ENCODE peak calls at places on chromosomes 3 and 15, in eight cellular contexts. S is HAP-1, Z is GM23248, K is SJSA1, F is neural progenitor cell, O is esophagus squamous epithelium, P is uterus, W is cardiac muscle cell. L is an unnamed sample.
A peak's percentile ranks its signal among the peaks of the same experiment; 100 is the strongest.

GRCh38 chr3:191282262-191283215 is 46.7 kb upstream of the CCDC50 start:
- DNase-seq in S (no peak), Z (peak; percentile 39), K (no peak), F (no peak), O (no peak), P (no peak), W (no peak), L (no peak)

GRCh38 chr3:17302170-17302569 is 417.4 kb downstream of the PLCL2 start:
- DNase-seq in S (no peak), Z (no peak), K (no peak), F (no peak), O (no peak), P (no peak), W (no peak), L (no peak)

GRCh38 chr3:25441234-25441856 is 13.3 kb downstream of the RARB start:
- DNase-seq in S (no peak), Z (no peak), K (no peak), F (peak; percentile 8), O (no peak), P (no peak), W (no peak), L (no peak)

GRCh38 chr15:68643216-68643830 is 64.5 kb downstream of the CORO2B start:
- DNase-seq in S (no peak), Z (no peak), K (no peak), F (no peak), O (no peak), P (no peak), W (no peak), L (no peak)

GRCh38 chr3:122076414-122077292 is 21.5 kb downstream of the CD86 start:
- DNase-seq in S (no peak), Z (no peak), K (no peak), F (no peak), O (no peak), P (no peak), W (no peak), L (no peak)

GRCh38 chr3:27544372-27544865 is 60.2 kb upstream of the SLC4A7 start:
- DNase-seq in S (peak; percentile 99), Z (peak; percentile 83), K (peak; percentile 30), F (no peak), O (no peak), P (no peak), W (peak; percentile 79), L (no peak)

GRCh38 chr3:114439279-114439678 is 145.5 kb downstream of the TIGIT start:
- DNase-seq in S (no peak), Z (no peak), K (no peak), F (no peak), O (no peak), P (no peak), W (no peak), L (no peak)

GRCh38 chr3:132342183-132342582 is 25.0 kb downstream of the ACP3 start:
- DNase-seq in S (no peak), Z (no peak), K (no peak), F (peak; percentile 31), O (no peak), P (no peak), W (peak; percentile 61), L (no peak)

GRCh38 chr3:35404571-35404970 is 234.8 kb upstream of the ARPP21 start:
- DNase-seq in S (no peak), Z (no peak), K (no peak), F (no peak), O (no peak), P (no peak), W (no peak), L (no peak)

GRCh38 chr15:24763891-24764290 is 88.3 kb downstream of the NPAP1 start:
- DNase-seq in S (no peak), Z (no peak), K (no peak), F (no peak), O (no peak), P (no peak), W (no peak), L (no peak)

GRCh38 chr3:117734431-117734830 is 1024.9 kb downstream of the TUSC7 start:
- DNase-seq in S (no peak), Z (peak; percentile 78), K (peak; percentile 19), F (no peak), O (no peak), P (no peak), W (no peak), L (no peak)

GRCh38 chr3:51539291-51539891 is 872 bp downstream of the RAD54L2 start:
- DNase-seq in S (peak; percentile 15), Z (peak; percentile 90), K (peak; percentile 43), F (peak; percentile 66), O (no peak), P (no peak), W (peak; percentile 56), L (no peak)

GRCh38 chr3:11769704-11770103 is 77.0 kb downstream of the TAMM41 start:
- DNase-seq in S (no peak), Z (no peak), K (no peak), F (no peak), O (no peak), P (no peak), W (no peak), L (no peak)

GRCh38 chr3:124775776-124776336 is 45.6 kb downstream of the UMPS start:
- DNase-seq in S (no peak), Z (no peak), K (no peak), F (peak; percentile 20), O (no peak), P (no peak), W (no peak), L (no peak)

GRCh38 chr3:102419786-102420185 is 15.0 kb upstream of the ZPLD1 start:
- DNase-seq in S (no peak), Z (no peak), K (no peak), F (no peak), O (no peak), P (no peak), W (no peak), L (no peak)

GRCh38 chr3:42875325-42876151 is at the start of gene CYP8B1:
- DNase-seq in S (no peak), Z (no peak), K (no peak), F (no peak), O (no peak), P (no peak), W (no peak), L (no peak)

GRCh38 chr3:111585214-111585613 is 9.9 kb downstream of the ZBED2 start:
- DNase-seq in S (no peak), Z (peak; percentile 20), K (no peak), F (no peak), O (no peak), P (no peak), W (no peak), L (no peak)

GRCh38 chr3:138347084-138347483 is 1.3 kb upstream of the MRAS start:
- DNase-seq in S (no peak), Z (no peak), K (no peak), F (no peak), O (no peak), P (no peak), W (no peak), L (no peak)
- H3K4me3 ChIP-seq in S (no peak overlapping the region), Z (peak overlapping the region; percentile 79), K (no peak overlapping the region), F (no peak overlapping the region), O (peak overlapping the region; percentile 96), P (peak overlapping the region; percentile 77), W (no peak overlapping the region), L (peak overlapping the region; percentile 70)

GRCh38 chr15:85031086-85031943 is 49.7 kb downstream of the PDE8A start:
- DNase-seq in S (no peak), Z (no peak), K (no peak), F (no peak), O (no peak), P (no peak), W (no peak), L (no peak)
- H3K4me1 ChIP-seq in S (peaks cover 43% of the 10 kb centered on the region), Z (peaks cover 20% of the 10 kb centered on the region), K (peaks cover 15% of the 10 kb centered on the region), F (peaks cover 24% of the 10 kb centered on the region), O (peaks cover 49% of the 10 kb centered on the region), P (no peaks in the 10 kb centered on the region), W (no peaks in the 10 kb centered on the region), L (peaks cover 2% of the 10 kb centered on the region)

DNA sequence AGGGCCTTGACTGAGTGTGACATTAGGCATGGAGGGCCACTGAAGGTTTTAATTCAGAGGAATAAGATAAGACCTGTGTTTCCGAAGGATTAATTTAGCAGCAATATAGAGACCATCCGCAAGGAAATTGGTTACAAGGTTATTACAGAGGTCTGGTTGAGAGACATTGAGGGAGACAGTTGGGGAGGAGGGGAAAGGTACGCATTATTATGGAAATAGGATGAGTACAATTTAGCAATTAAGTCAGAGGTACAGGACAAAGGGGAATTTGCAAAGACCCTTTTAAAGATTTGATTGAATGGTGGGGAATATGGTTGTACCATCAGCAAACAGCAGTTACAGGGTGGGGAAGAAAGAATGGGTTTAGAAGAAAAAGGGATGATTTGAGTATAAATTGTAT is 11.1 kb downstream of the ARL8B start:
- DNase-seq in S (peak; percentile 95), Z (no peak), K (no peak), F (no peak), O (no peak), P (no peak), W (no peak), L (peak; percentile 22)
- H3K4me3 ChIP-seq in S (no peak overlapping the region), Z (no peak overlapping the region), K (no peak overlapping the region), F (no peak overlapping the region), O (no peak overlapping the region), P (no peak overlapping the region), W (no peak overlapping the region), L (no peak overlapping the region)

GRCh38 chr15:60574801-60575631 is 96.1 kb upstream of the ICE2 start:
- DNase-seq in S (no peak), Z (no peak), K (no peak), F (no peak), O (no peak), P (no peak), W (no peak), L (no peak)

GRCh38 chr15:60575995-60576394 is 97.1 kb upstream of the ICE2 start:
- DNase-seq in S (no peak), Z (peak; percentile 59), K (no peak), F (peak; percentile 32), O (no peak), P (no peak), W (peak; percentile 22), L (no peak)

GRCh38 chr15:60580068-60580467 is 101.1 kb upstream of the ICE2 start:
- DNase-seq in S (no peak), Z (no peak), K (no peak), F (no peak), O (no peak), P (no peak), W (no peak), L (no peak)

GRCh38 chr15:60573936-60574335 is 95.0 kb upstream of the ICE2 start:
- DNase-seq in S (no peak), Z (no peak), K (no peak), F (no peak), O (no peak), P (no peak), W (no peak), L (no peak)

DNA sequence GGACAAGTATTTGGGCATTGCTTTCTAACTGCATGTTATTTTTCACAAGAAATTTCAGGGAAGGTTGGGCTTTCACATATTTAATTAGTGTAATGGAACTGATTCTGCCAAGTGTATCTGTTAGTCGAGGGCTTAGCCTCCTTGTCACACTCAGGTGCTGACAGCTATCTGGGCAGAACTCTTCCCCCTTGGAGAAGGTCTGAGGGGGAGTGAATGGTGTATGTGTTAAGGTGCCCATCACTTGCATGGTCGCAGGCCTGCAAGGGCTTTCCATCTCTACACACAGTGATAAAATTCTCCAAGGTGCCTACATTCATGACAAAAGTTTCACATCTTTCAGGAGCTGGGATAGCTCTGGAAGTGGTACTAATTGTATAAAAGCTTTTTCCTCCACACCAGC is 97.6 kb upstream of the ICE2 start:
- DNase-seq in S (no peak), Z (no peak), K (no peak), F (no peak), O (no peak), P (no peak), W (no peak), L (no peak)
- H3K4me1 ChIP-seq in S (peaks cover 68% of the 10 kb centered on the region), Z (peaks cover 13% of the 10 kb centered on the region), K (no peaks in the 10 kb centered on the region), F (peaks cover 20% of the 10 kb centered on the region), O (peaks cover 76% of the 10 kb centered on the region), P (no peaks in the 10 kb centered on the region), W (no peaks in the 10 kb centered on the region), L (no peaks in the 10 kb centered on the region)